ENCODE peak calls at places on chromosomes 16 and 17, in four cellular contexts. One of them, this sample, is unnamed.

GRCh38 chr16:8567355-8568230 is 22.7 kb downstream of the TMEM114 start:
- DNase-seq in Ammon's horn: peak
- DNase-seq in ACHN: peak
- DNase-seq in fibroblast of the aortic adventitia: peak
- DNase-seq in this sample: peak

GRCh38 chr16:81505011-81505660 is 60.5 kb downstream of the CMIP start:
- DNase-seq in Ammon's horn: no peak
- DNase-seq in ACHN: peak
- DNase-seq in fibroblast of the aortic adventitia: no peak
- DNase-seq in this sample: no peak

GRCh38 chr16:29738514-29738913 is 7.3 kb downstream of the C16orf54 start:
- DNase-seq in Ammon's horn: no peak
- DNase-seq in ACHN: no peak
- DNase-seq in fibroblast of the aortic adventitia: no peak
- DNase-seq in this sample: no peak

GRCh38 chr16:11109551-11109950 is 146.5 kb downstream of the SOCS1 start:
- DNase-seq in Ammon's horn: no peak
- DNase-seq in ACHN: no peak
- DNase-seq in fibroblast of the aortic adventitia: no peak
- DNase-seq in this sample: peak

GRCh38 chr17:65629234-65629690 is 67.8 kb upstream of the AXIN2 start:
- DNase-seq in Ammon's horn: no peak
- DNase-seq in ACHN: no peak
- DNase-seq in fibroblast of the aortic adventitia: no peak
- DNase-seq in this sample: peak

GRCh38 chr16:73480381-73480780 is 432.5 kb upstream of the ZFHX3 start:
- DNase-seq in Ammon's horn: no peak
- DNase-seq in ACHN: no peak
- DNase-seq in fibroblast of the aortic adventitia: no peak
- DNase-seq in this sample: no peak

GRCh38 chr17:7590743-7591142 is 849 bp upstream of the SOX15 start:
- DNase-seq in Ammon's horn: no peak
- DNase-seq in ACHN: peak
- DNase-seq in fibroblast of the aortic adventitia: peak
- DNase-seq in this sample: peak

GRCh38 chr17:75504347-75505151 is 10.8 kb downstream of the CASKIN2 start:
- DNase-seq in Ammon's horn: no peak
- DNase-seq in ACHN: peak
- DNase-seq in fibroblast of the aortic adventitia: no peak
- DNase-seq in this sample: no peak

GRCh38 chr17:82732118-82732743 is 3.2 kb upstream of the FN3K start:
- DNase-seq in Ammon's horn: no peak
- DNase-seq in ACHN: no peak
- DNase-seq in fibroblast of the aortic adventitia: no peak
- DNase-seq in this sample: no peak

GRCh38 chr17:61394630-61395408 is 4.8 kb upstream of the TBX2 start:
- DNase-seq in Ammon's horn: no peak
- DNase-seq in ACHN: no peak
- DNase-seq in fibroblast of the aortic adventitia: no peak
- DNase-seq in this sample: peak

GRCh38 chr16:80751167-80751566 is 53.2 kb downstream of the CDYL2 start:
- DNase-seq in Ammon's horn: peak
- DNase-seq in ACHN: no peak
- DNase-seq in fibroblast of the aortic adventitia: peak
- DNase-seq in this sample: peak

GRCh38 chr16:85569615-85570212 is 43.4 kb upstream of the GSE1 start:
- DNase-seq in Ammon's horn: no peak
- DNase-seq in ACHN: no peak
- DNase-seq in fibroblast of the aortic adventitia: no peak
- DNase-seq in this sample: peak